ENCODE peak calls at places on chromosomes 7 and 10, in eight cellular contexts. F is lower lobe of right lung, H is PC-3, Y is GM23248, E is suprapubic skin, S is left ventricle myocardium inferior, U is AG04450, G is WERI-Rb-1. B is an unnamed sample.

GRCh38 chr10:1377756-1378397 is 321.7 kb downstream of the WDR37 start:
- DNase-seq in F (no peak), H (no peak), Y (no peak), E (peak; percentile 37), S (no peak), U (no peak), G (no peak), B (no peak)

GRCh38 chr7:106757846-106758245 is 96.9 kb upstream of the CCDC71L start:
- DNase-seq in F (no peak), H (no peak), Y (peak; percentile 60), E (no peak), S (peak; percentile 27), U (no peak), G (no peak), B (peak; percentile 76)

GRCh38 chr10:88624840-88625239 is 38.3 kb downstream of the LIPJ start:
- DNase-seq in F (no peak), H (no peak), Y (no peak), E (no peak), S (no peak), U (no peak), G (no peak), B (no peak)

GRCh38 chr7:31466036-31466435 is 47.9 kb upstream of the ITPRID1 start:
- DNase-seq in F (no peak), H (no peak), Y (no peak), E (no peak), S (no peak), U (no peak), G (no peak), B (no peak)

GRCh38 chr7:16962986-16963385 is 81.2 kb upstream of the AGR3 start:
- DNase-seq in F (no peak), H (no peak), Y (no peak), E (no peak), S (no peak), U (no peak), G (no peak), B (no peak)

GRCh38 chr7:116251675-116252074 is 41.3 kb downstream of the TES start:
- DNase-seq in F (no peak), H (no peak), Y (no peak), E (no peak), S (no peak), U (no peak), G (no peak), B (no peak)

GRCh38 chr10:71443676-71444075 is 47.0 kb downstream of the CDH23 start:
- DNase-seq in F (no peak), H (no peak), Y (no peak), E (no peak), S (no peak), U (no peak), G (peak; percentile 61), B (no peak)

GRCh38 chr10:109837384-109837783 is 85.9 kb downstream of the XPNPEP1 start:
- DNase-seq in F (no peak), H (peak; percentile 11), Y (no peak), E (no peak), S (no peak), U (no peak), G (no peak), B (no peak)

GRCh38 chr7:77566421-77566820 is 29.3 kb downstream of the PTPN12 start:
- DNase-seq in F (no peak), H (no peak), Y (no peak), E (no peak), S (no peak), U (no peak), G (no peak), B (no peak)

GRCh38 chr10:96637709-96638108 is 50.9 kb upstream of the TM9SF3 start:
- DNase-seq in F (no peak), H (no peak), Y (no peak), E (no peak), S (no peak), U (no peak), G (no peak), B (no peak)

GRCh38 chr7:122299935-122300606 is 4.5 kb downstream of the FEZF1 start:
- DNase-seq in F (no peak), H (no peak), Y (no peak), E (no peak), S (no peak), U (no peak), G (no peak), B (no peak)

GRCh38 chr7:111026806-111027205 is 64.1 kb upstream of the LRRN3 start:
- DNase-seq in F (no peak), H (no peak), Y (no peak), E (no peak), S (no peak), U (no peak), G (no peak), B (no peak)

GRCh38 chr7:133081119-133081604 is 728 bp downstream of the CHCHD3 start:
- DNase-seq in F (no peak), H (peak; percentile 14), Y (peak; percentile 63), E (no peak), S (peak; percentile 26), U (no peak), G (peak; percentile 22), B (peak; percentile 43)

GRCh38 chr10:86439544-86439943 is 72.9 kb upstream of the GRID1 start:
- DNase-seq in F (peak; percentile 81), H (peak; percentile 25), Y (peak; percentile 89), E (peak; percentile 85), S (peak; percentile 22), U (peak; percentile 87), G (no peak), B (peak; percentile 56)

GRCh38 chr7:76225379-76225778 is 23.7 kb downstream of the SRRM3 start:
- DNase-seq in F (no peak), H (peak; percentile 19), Y (peak; percentile 43), E (no peak), S (no peak), U (no peak), G (no peak), B (peak; percentile 55)

GRCh38 chr10:86522385-86522855 is 828 bp upstream of the WAPL start:
- DNase-seq in F (no peak), H (no peak), Y (peak; percentile 69), E (no peak), S (no peak), U (no peak), G (no peak), B (no peak)

GRCh38 chr10:58050575-58050974 is 217.1 kb downstream of the IPMK start:
- DNase-seq in F (no peak), H (no peak), Y (no peak), E (no peak), S (no peak), U (no peak), G (no peak), B (no peak)

GRCh38 chr10:17910144-17910789 is 41.5 kb upstream of the SLC39A12 start:
- DNase-seq in F (no peak), H (peak; percentile 51), Y (peak; percentile 80), E (no peak), S (no peak), U (peak; percentile 16), G (peak; percentile 59), B (peak; percentile 67)

GRCh38 chr10:27658788-27659187 is 86.8 kb downstream of the MKX start:
- DNase-seq in F (no peak), H (peak; percentile 75), Y (peak; percentile 90), E (no peak), S (no peak), U (no peak), G (no peak), B (no peak)

GRCh38 chr7:5636914-5637313 is 144.5 kb downstream of the RNF216 start:
- DNase-seq in F (no peak), H (peak; percentile 63), Y (peak; percentile 97), E (peak; percentile 91), S (peak; percentile 60), U (peak; percentile 61), G (no peak), B (no peak)

GRCh38 chr7:815284-816216 is 16.7 kb upstream of the SUN1 start:
- DNase-seq in F (peak; percentile 41), H (peak; percentile 27), Y (peak; percentile 40), E (no peak), S (no peak), U (no peak), G (peak; percentile 72), B (peak; percentile 90)

GRCh38 chr10:7070950-7071349 is 339.9 kb downstream of the SFMBT2 start:
- DNase-seq in F (no peak), H (no peak), Y (no peak), E (no peak), S (no peak), U (no peak), G (no peak), B (no peak)
- H3K27me3 ChIP-seq in F (no peaks in the 10 kb centered on the region), H (no peaks in the 10 kb centered on the region), Y (no peaks in the 10 kb centered on the region), E (no peaks in the 10 kb centered on the region), S (peaks cover 40% of the 10 kb centered on the region), U (peaks cover 5% of the 10 kb centered on the region), G (no peaks in the 10 kb centered on the region), B (no peaks in the 10 kb centered on the region)

DNA sequence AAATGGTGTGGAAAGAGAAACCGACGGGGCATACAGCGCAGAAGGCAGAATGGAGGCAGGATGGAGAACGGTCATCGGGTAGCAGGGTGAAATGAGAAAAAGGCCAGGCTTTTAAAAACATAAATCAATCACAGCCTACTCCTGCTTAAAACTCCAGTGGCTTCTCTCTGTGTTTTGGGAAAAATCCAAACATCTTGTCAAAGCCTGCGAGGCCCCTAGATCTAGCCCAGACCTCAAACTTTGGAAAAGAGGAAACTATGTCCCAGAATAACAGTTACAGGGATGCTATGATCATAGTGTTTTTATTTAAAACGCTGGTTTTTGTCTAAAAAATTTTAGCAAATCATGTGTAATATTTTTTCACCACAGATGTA is 41.1 kb downstream of the PPP1R3C start:
- DNase-seq in F (no peak), H (no peak), Y (no peak), E (no peak), S (no peak), U (no peak), G (no peak), B (no peak)
- H3K4me3 ChIP-seq in F (no peak overlapping the region), H (no peak overlapping the region), Y (no peak overlapping the region), E (no peak overlapping the region), S (peak overlapping the region; percentile 15), U (peak overlapping the region; percentile 11), G (no peak overlapping the region), B (no peak overlapping the region)

GRCh38 chr10:106661133-106661766 is 503.3 kb downstream of the SORCS1 start:
- DNase-seq in F (no peak), H (no peak), Y (no peak), E (no peak), S (no peak), U (no peak), G (no peak), B (no peak)

GRCh38 chr10:106660550-106660949 is 504.0 kb downstream of the SORCS1 start:
- DNase-seq in F (no peak), H (no peak), Y (no peak), E (no peak), S (no peak), U (no peak), G (no peak), B (no peak)

DNA sequence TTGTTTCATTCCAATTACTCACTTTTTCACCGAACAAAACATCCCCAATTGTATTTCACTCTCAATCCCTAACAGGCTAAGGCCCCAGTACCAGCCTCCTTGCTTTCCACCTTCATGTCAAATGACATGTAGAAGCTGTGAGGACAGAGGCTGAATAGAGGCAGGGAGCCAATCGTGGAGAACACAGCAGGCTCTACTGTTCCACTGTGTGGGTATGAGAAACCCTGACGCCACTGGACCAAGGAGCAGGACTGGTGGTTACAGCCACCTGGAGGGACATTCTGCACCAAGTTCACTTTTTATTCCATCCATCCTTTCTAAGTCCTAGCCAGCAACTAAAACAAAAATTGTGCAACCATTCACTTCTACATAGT is 502.8 kb downstream of the SORCS1 start:
- DNase-seq in F (no peak), H (no peak), Y (no peak), E (no peak), S (no peak), U (no peak), G (no peak), B (no peak)
- H3K27me3 ChIP-seq in F (no peaks in the 10 kb centered on the region), H (peaks cover 6% of the 10 kb centered on the region), Y (no peaks in the 10 kb centered on the region), E (no peaks in the 10 kb centered on the region), S (no peaks in the 10 kb centered on the region), U (no peaks in the 10 kb centered on the region), G (no peaks in the 10 kb centered on the region), B (no peaks in the 10 kb centered on the region)

GRCh38 chr7:134865001-134865845 is 85.8 kb downstream of the CALD1 start:
- DNase-seq in F (no peak), H (no peak), Y (peak; percentile 52), E (no peak), S (no peak), U (no peak), G (no peak), B (peak; percentile 57)
- H3K4me3 ChIP-seq in F (peak overlapping the region; percentile 20), H (no peak overlapping the region), Y (peak overlapping the region; percentile 45), E (peak overlapping the region; percentile 17), S (peak overlapping the region; percentile 52), U (peak overlapping the region; percentile 31), G (no peak overlapping the region), B (no peak overlapping the region)

B was measured in cardiac muscle cell.